ENCODE peak calls at places on chromosomes 7 and 10, in six cellular contexts. Y is fibroblast of the aortic adventitia, K is PC-9, V is BJ, N is left lung, X is RWPE1. W is an unnamed sample.

GRCh38 chr7:1068013-1068412 is 19.9 kb upstream of the GPER1 start:
- DNase-seq in V (no peak), N (no peak), X (no peak), K (no peak), Y (no peak), W (no peak)

GRCh38 chr7:80136276-80137045 is 1.8 kb downstream of the GNAI1 start:
- DNase-seq in V (no peak), N (no peak), Y (peak), K (no peak), X (no peak), W (no peak)

GRCh38 chr10:29585488-29585976 is 49.2 kb downstream of the SVIL start:
- DNase-seq in V (no peak), Y (no peak), X (no peak), K (no peak), N (no peak), W (no peak)

GRCh38 chr10:69867699-69868558 is 66.2 kb downstream of the COL13A1 start:
- DNase-seq in Y (no peak), V (no peak), N (no peak), K (no peak), X (no peak), W (no peak)

GRCh38 chr7:71752171-71752935 is 620.4 kb downstream of the GALNT17 start:
- DNase-seq in X (peak), K (peak), Y (no peak), N (peak), V (no peak), W (peak)

GRCh38 chr7:103748680-103749079 is 240.8 kb downstream of the RELN start:
- DNase-seq in V (no peak), Y (no peak), N (no peak), X (no peak), K (no peak), W (no peak)

GRCh38 chr7:41701542-41701941 is 1.3 kb downstream of the INHBA start:
- DNase-seq in X (no peak), N (no peak), K (peak), V (no peak), Y (peak), W (no peak)

GRCh38 chr7:151849879-151850260 is 27.0 kb downstream of the PRKAG2 start:
- DNase-seq in Y (no peak), V (no peak), N (peak), X (no peak), K (no peak), W (no peak)

DNA sequence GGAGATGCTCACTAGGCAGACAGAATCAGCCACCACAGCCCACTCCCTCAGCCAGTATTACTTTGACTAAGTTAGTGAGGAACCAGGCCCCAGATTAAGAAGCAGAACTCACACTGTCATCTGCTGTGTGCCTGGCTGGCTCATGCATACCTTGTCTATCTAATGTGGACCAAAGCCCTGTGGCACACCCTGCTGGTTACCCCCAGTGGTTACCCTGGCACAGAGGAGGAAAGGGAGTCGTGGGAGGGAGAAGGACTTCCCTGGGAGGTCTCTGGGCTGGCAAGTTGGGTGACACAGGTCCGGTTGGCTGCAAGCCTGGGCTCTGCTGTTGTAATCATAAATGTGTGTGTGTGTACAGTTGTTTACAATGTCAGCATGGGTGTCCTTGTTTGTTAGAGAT is 7.5 kb upstream of the SH2D4B start:
- DNase-seq in Y (peak), K (peak), X (peak), V (no peak), N (no peak), W (peak)
- TF ChIP-seq CTCF in Y (peak), K (peak), X (no peak), V (peak), N (peak), W (peak)

GRCh38 chr7:126856691-126857291 is 395.9 kb downstream of the GRM8 start:
- DNase-seq in X (peak), Y (no peak), V (no peak), K (no peak), N (no peak), W (no peak)
- TF ChIP-seq CTCF in X (peak), Y (peak), V (no peak), K (peak), N (peak), W (peak)

DNA sequence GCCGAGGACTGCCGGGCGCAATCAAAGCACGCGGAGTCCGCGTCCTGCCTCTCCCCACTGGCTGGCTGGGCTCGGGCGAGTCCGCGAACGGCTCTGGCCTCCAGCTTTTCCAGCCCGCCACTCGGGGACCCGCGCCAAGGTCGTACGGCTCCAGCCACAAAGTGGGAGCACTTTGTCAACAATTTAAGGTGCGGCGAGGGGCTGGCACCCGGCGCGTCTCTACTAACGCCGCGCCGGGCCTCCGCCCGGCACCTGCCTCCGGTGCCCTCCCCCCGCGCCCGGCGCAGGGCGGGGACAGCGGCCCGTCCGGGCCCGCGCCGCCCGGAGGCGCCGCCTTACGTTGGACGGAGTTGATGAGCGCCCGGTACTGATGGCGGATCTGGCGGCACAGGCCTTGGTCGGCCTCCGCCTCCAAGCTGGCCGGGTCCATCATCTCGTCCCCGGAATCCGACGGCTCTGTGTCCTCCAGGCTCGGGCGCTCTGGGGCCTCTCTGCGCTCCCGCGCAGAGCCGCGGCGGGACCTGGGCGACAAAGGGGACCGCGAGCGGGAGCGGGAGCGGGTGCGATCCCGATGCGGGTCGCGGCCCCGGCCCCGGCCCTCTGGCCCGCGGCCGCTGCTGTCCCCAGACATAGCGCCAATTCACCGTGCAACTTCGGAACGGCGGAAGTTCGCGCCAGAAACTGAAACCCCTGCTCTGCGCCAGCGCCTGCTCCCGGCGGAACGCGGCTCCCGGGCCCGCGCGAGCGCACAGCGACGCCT is at the start of gene NSMCE4A:
- DNase-seq in N (peak), K (peak), Y (peak), X (peak), V (no peak), W (peak)
- TF ChIP-seq CTCF in N (no peak), K (no peak), Y (no peak), X (no peak), V (no peak), W (no peak)

DNA sequence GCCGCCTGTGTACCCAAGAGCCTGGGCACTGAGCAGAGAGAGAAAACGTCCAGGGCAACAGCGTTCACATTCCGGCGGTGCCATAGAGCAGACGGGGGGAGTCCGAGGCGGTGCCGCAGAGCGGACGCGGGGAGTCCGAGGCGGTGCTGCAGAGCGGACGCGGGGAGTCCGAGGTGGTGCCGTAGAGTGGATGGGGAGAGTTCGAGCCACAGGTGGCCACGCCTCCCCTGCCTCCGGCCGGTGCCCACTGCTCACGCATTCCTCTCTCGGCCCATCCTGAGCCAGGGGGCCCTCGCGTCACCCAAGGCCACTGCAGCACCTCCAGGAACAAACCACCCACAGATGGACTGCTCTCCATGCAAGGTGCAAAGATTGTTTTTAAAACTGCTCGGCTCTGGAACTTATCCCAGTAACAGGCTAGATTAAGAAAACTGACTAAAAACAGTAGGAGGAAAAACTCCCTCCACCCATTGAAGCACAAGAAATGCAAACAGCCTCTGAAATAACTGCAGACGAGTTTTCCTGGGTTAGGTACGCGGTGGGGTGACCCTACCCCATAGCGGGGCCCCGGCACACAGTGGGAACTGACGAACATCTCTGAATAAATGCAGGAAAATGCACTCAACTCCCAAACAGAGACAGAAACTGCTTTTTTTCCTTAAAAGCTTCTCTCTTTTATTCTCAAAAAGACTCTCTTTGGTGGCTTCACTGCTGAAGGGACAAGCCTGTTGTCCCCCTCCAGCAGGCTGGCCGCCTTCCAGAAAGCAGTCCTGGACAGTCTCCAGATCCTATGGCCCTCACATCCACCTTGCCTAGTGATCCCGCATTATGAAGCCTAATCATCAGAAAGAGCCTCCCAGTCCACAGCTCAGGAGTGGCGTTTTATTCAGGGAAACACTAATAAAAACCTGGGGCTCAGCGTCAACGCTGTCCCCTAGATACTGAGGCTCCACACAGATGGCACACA is 55.9 kb downstream of the DIP2C start:
- DNase-seq in K (no peak), X (no peak), N (no peak), V (no peak), Y (no peak), W (no peak)
- TF ChIP-seq CTCF in K (no peak), X (no peak), N (no peak), V (no peak), Y (no peak), W (no peak)

GRCh38 chr7:66114743-66115727 is at the start of gene CRCP:
- DNase-seq in Y (peak), K (peak), N (peak), V (no peak), X (peak), W (peak)
- TF ChIP-seq CTCF in Y (peak), K (no peak), N (peak), V (peak), X (peak), W (no peak)

W was measured in Calu3.